ENCODE peak calls at places on chromosomes 4 and X, in eight cellular contexts. Z, G, F, K, E, B, P and V are unnamed samples.

GRCh38 chrX:134717698-134718328 is 59.5 kb upstream of the PLAC1 start:
- DNase-seq in F (no peak), K (no peak), Z (peak; percentile 56), E (no peak), G (no peak), B (no peak), P (no peak), V (no peak)

GRCh38 chrX:104564921-104565703 is 887 bp upstream of the IL1RAPL2 start:
- DNase-seq in G (no peak), B (no peak), F (no peak), Z (no peak), E (no peak), K (no peak), P (no peak), V (no peak)

GRCh38 chr4:118012142-118012541 is 22.1 kb upstream of the NDST3 start:
- DNase-seq in B (no peak), E (no peak), Z (no peak), G (no peak), K (no peak), P (no peak), F (no peak), V (no peak)

GRCh38 chr4:82809614-82810013 is 11.0 kb upstream of the SCD5 start:
- DNase-seq in P (no peak), E (no peak), K (no peak), B (no peak), G (no peak), F (no peak), Z (no peak), V (no peak)

GRCh38 chr4:163063891-163064290 is 102.8 kb downstream of the NAF1 start:
- DNase-seq in Z (peak; percentile 50), F (no peak), P (no peak), E (no peak), G (no peak), B (no peak), K (no peak), V (no peak)

GRCh38 chr4:79575709-79576479 is 167.9 kb upstream of the GK2 start:
- DNase-seq in F (no peak), E (no peak), Z (no peak), P (no peak), G (no peak), B (no peak), K (no peak), V (no peak)

GRCh38 chrX:13076176-13076956 is 31.9 kb upstream of the FAM9C start:
- DNase-seq in P (no peak), E (no peak), F (no peak), Z (no peak), K (no peak), G (no peak), B (no peak), V (no peak)

GRCh38 chr4:7787681-7788141 is 151.9 kb downstream of the AFAP1 start:
- DNase-seq in B (no peak), K (no peak), P (no peak), E (no peak), G (no peak), F (no peak), Z (no peak), V (no peak)

GRCh38 chr4:82428969-82429727 is 1.1 kb downstream of the HNRNPDL start:
- DNase-seq in P (peak; percentile 93), F (peak; percentile 92), E (peak; percentile 88), Z (peak; percentile 86), K (peak; percentile 94), B (peak; percentile 96), G (peak; percentile 91), V (peak; percentile 97)

GRCh38 chr4:169062861-169063197 is 52.8 kb upstream of the CBR4 start:
- DNase-seq in P (no peak), G (no peak), Z (no peak), F (no peak), E (peak; percentile 24), B (no peak), K (no peak), V (no peak)

DNA sequence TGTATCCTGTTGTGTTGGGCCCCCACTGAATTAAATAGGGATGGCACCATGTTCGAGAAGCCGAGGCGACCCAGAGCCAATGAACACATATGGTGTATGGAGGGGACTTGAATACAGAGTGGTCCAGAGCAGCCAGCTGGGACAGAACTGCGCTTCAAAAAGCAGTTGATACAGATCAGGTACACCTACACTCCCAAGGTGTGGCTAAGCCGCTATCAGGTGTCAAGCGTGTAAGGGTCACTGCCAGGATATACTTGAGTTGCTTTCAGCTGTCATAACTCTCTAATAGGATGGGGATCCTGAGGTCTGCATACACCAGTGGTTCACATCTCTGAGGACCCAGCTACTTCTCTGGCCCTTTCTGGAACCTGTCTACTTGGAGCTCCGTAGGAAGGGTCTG is 3.2 kb upstream of the WDR1 start:
- DNase-seq in Z (no peak), K (no peak), F (no peak), B (no peak), G (no peak), P (no peak), E (no peak), V (no peak)
- H3K4me1 ChIP-seq in Z (peaks cover 11% of the 10 kb centered on the region), K (peaks cover 43% of the 10 kb centered on the region), F (peaks cover 4% of the 10 kb centered on the region), B (peaks cover 60% of the 10 kb centered on the region), G (peaks cover 20% of the 10 kb centered on the region), P (peaks cover 47% of the 10 kb centered on the region), E (no peaks in the 10 kb centered on the region), V (peaks cover 10% of the 10 kb centered on the region)

GRCh38 chr4:66829310-66829709 is 716.0 kb downstream of the CENPC start:
- DNase-seq in F (no peak), E (no peak), G (no peak), K (no peak), Z (no peak), P (no peak), B (no peak), V (no peak)
- H3K27ac ChIP-seq in F (no peak overlapping the region), E (no peak overlapping the region), G (no peak overlapping the region), K (no peak overlapping the region), Z (no peak overlapping the region), P (no peak overlapping the region), B (no peak overlapping the region), V (no peak overlapping the region)

GRCh38 chrX:34918856-34919255 is 23.7 kb upstream of the FAM47B start:
- DNase-seq in E (no peak), F (no peak), G (peak; percentile 4), P (peak; percentile 74), B (no peak), Z (peak; percentile 70), K (no peak), V (no peak)
- TF ChIP-seq CTCF in E (peak; percentile 8), F (no peak), G (no peak), P (peak; percentile 48), B (no peak), Z (peak; percentile 58), K (peak; percentile 26), V (no peak)

GRCh38 chrX:19753368-19753767 is 134.0 kb downstream of the SH3KBP1 start:
- DNase-seq in F (no peak), K (no peak), P (no peak), E (no peak), B (no peak), Z (no peak), G (no peak), V (no peak)
- H3K4me1 ChIP-seq in F (no peaks in the 10 kb centered on the region), K (no peaks in the 10 kb centered on the region), P (no peaks in the 10 kb centered on the region), E (no peaks in the 10 kb centered on the region), B (peaks cover 64% of the 10 kb centered on the region), Z (peaks cover under 1% of the 10 kb centered on the region), G (no peaks in the 10 kb centered on the region), V (no peaks in the 10 kb centered on the region)

DNA sequence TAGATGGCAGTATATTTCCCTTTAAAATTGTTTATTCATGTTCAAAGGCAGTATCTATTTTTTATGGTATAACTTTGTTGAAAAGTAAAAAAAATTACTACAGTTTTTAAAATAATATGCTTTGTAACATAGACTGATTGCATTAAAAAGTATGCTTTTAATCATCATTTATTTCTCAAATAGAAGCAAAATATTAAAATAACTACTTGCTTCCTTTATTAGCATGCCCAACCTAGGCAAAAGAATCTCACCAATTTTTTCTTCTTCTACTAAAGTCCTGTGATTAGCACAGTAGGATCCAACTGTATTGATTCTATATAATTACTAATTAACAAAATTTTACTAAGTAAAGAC is 69.6 kb upstream of the NFKB1 start:
- DNase-seq in Z (no peak), P (no peak), G (no peak), E (no peak), F (no peak), K (no peak), B (no peak), V (no peak)
- H3K27ac ChIP-seq in Z (peak overlapping the region; percentile 97), P (no peak overlapping the region), G (peak overlapping the region; percentile 61), E (peak overlapping the region; percentile 79), F (no peak overlapping the region), K (peak overlapping the region; percentile 59), B (peak overlapping the region; percentile 12), V (no peak overlapping the region)

DNA sequence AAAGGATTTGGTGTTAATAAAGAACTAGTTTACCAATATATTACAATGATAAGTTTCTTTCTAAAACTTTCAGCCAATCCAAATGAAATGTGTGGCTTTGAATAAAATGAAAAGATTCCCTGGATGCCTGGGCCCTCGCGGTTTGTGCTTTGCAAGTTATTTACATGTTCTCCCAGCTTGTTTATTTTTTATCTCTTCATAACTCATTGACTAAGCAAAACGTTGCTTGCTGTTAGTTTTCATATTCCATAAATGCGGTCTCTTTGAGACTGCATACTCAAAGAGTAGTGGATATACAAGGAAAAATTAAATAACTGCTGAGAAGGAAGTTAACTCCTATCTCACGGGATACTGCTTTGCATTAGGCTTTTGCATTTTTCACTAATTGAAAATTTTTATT is 26.0 kb downstream of the FHDC1 start:
- DNase-seq in E (no peak), Z (no peak), B (no peak), G (no peak), F (no peak), K (no peak), P (no peak), V (no peak)
- TF ChIP-seq CTCF in E (no peak), Z (no peak), B (no peak), G (no peak), F (no peak), K (no peak), P (no peak), V (no peak)

DNA sequence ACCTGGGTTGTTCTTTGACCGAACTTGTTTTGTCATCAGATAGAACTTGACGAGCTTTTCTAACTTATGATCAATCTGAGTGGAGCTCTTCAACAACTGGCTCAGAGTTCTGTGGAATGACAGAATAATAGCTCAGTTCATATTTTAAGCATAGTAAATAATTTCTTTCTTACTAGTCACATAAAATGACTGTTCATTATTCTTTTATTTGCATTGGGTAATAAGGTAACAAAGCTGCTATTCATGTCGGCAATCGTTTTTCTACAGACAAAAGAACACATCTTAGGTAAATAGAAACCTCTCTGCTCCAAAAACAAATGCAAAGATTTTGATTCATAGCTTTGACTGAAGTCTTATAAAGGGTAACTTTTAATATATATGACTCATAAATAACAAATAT is 57.3 kb upstream of the CXCL8 start:
- DNase-seq in P (no peak), K (no peak), E (no peak), F (no peak), G (no peak), B (no peak), Z (peak; percentile 59), V (no peak)
- H3K4me1 ChIP-seq in P (no peaks in the 10 kb centered on the region), K (no peaks in the 10 kb centered on the region), E (no peaks in the 10 kb centered on the region), F (no peaks in the 10 kb centered on the region), G (no peaks in the 10 kb centered on the region), B (no peaks in the 10 kb centered on the region), Z (peaks cover 45% of the 10 kb centered on the region), V (no peaks in the 10 kb centered on the region)

GRCh38 chrX:148495156-148495555 is 5.3 kb upstream of the AFF2 start:
- DNase-seq in G (no peak), K (no peak), F (no peak), Z (no peak), B (no peak), E (no peak), P (no peak), V (no peak)

DNA sequence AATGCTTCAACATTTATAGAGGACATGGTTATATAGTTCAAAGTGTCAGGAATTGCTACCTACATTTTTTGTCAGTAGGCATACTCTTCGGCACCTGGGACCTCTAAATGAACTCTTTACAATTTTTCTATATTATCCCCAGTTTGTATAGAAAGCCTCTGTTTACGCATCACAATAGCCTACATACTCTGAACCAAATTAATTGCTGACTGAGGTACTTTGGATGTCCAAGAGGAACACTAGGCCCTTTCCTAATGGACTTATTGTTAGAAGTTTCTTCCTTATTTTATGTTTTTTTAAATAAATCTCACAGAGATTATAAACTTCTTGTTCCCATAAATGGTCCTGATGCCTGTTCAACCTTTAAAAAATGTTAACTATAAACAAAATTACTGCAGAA is 8.4 kb upstream of the AFF2 start:
- DNase-seq in F (no peak), P (no peak), E (no peak), B (no peak), G (no peak), Z (no peak), K (no peak), V (no peak)
- H3K27ac ChIP-seq in F (no peak overlapping the region), P (no peak overlapping the region), E (no peak overlapping the region), B (no peak overlapping the region), G (no peak overlapping the region), Z (no peak overlapping the region), K (no peak overlapping the region), V (no peak overlapping the region)